ENCODE peak calls at places on chromosome 4, in four cellular contexts. A is fibroblast of pulmonary artery, M is tibial artery, G is fibroblast of the aortic adventitia. E is an unnamed sample.

GRCh38 chr4:13597141-13597540 is 30.4 kb downstream of the BOD1L1 start:
- DNase-seq in G (no peak), A (no peak), M (no peak), E (no peak)

GRCh38 chr4:3644849-3645627 is 112.8 kb upstream of the LRPAP1 start:
- DNase-seq in M (peak; percentile 90), A (no peak), G (peak; percentile 10), E (peak; percentile 6)

GRCh38 chr4:121738780-121739547 is 26.0 kb downstream of the SMIM43 start:
- DNase-seq in A (peak; percentile 88), M (no peak), G (peak; percentile 73), E (no peak)

GRCh38 chr4:74376888-74377483 is 12.0 kb downstream of the EREG start:
- DNase-seq in G (peak; percentile 83), M (no peak), A (peak; percentile 91), E (peak; percentile 79)

GRCh38 chr4:137212601-137213000 is 319.7 kb downstream of the PCDH18 start:
- DNase-seq in G (no peak), A (no peak), M (no peak), E (no peak)

GRCh38 chr4:8097141-8097541 is 61.5 kb downstream of the ABLIM2 start:
- DNase-seq in M (no peak), G (no peak), A (no peak), E (no peak)

GRCh38 chr4:39427477-39428119 is 20.9 kb downstream of the KLB start:
- DNase-seq in G (no peak), A (no peak), M (no peak), E (no peak)

GRCh38 chr4:4289930-4290850 is at the start of the genes LYAR and ZBTB49:
- DNase-seq in M (peak; percentile 95), A (peak; percentile 90), G (peak; percentile 82), E (peak; percentile 93)

GRCh38 chr4:172826866-172827265 is 341.7 kb upstream of the GALNT7 start:
- DNase-seq in M (no peak), G (no peak), A (no peak), E (no peak)

GRCh38 chr4:42280327-42281095 is 116.8 kb upstream of the SHISA3 start:
- DNase-seq in G (peak; percentile 37), A (peak; percentile 57), M (no peak), E (peak; percentile 19)

GRCh38 chr4:24394041-24394440 is 190.3 kb downstream of the DHX15 start:
- DNase-seq in G (no peak), A (no peak), M (no peak), E (peak; percentile 36)

GRCh38 chr4:8315343-8316250 is 46.0 kb downstream of the HTRA3 start:
- DNase-seq in M (peak; percentile 72), G (peak; percentile 80), A (peak; percentile 83), E (peak; percentile 89)

GRCh38 chr4:126404549-126404948 is 1089.8 kb downstream of the FAT4 start:
- DNase-seq in A (peak; percentile 3), G (peak; percentile 9), M (no peak), E (no peak)

GRCh38 chr4:74230902-74231499 is 73.1 kb downstream of the MTHFD2L start:
- DNase-seq in G (peak; percentile 80), M (no peak), A (peak; percentile 87), E (peak; percentile 84)

GRCh38 chr4:1969928-1970723 is 38.6 kb downstream of the NELFA start:
- DNase-seq in M (no peak), G (peak; percentile 83), A (no peak), E (no peak)

GRCh38 chr4:89295415-89295927 is 12.1 kb downstream of the GPRIN3 start:
- DNase-seq in M (no peak), A (no peak), G (no peak), E (no peak)

GRCh38 chr4:176538217-176538925 is 218.6 kb downstream of the SPCS3 start:
- DNase-seq in A (peak; percentile 86), G (peak; percentile 93), M (no peak), E (peak; percentile 90)

GRCh38 chr4:91288702-91289311 is 1015.0 kb upstream of the GRID2 start:
- DNase-seq in A (peak; percentile 2), M (no peak), G (no peak), E (no peak)

GRCh38 chr4:186946682-186947294 is 223.1 kb upstream of the FAT1 start:
- DNase-seq in A (peak; percentile 42), G (no peak), M (no peak), E (peak; percentile 54)

GRCh38 chr4:15451181-15451865 is 18.4 kb upstream of the CC2D2A start:
- DNase-seq in M (no peak), G (peak; percentile 57), A (peak; percentile 80), E (peak; percentile 80)

GRCh38 chr4:24172406-24172805 is 282.6 kb upstream of the PPARGC1A start:
- DNase-seq in A (no peak), G (no peak), M (no peak), E (no peak)

GRCh38 chr4:183912585-183912984 is 7.5 kb downstream of the STOX2 start:
- DNase-seq in A (no peak), G (peak; percentile 2), M (no peak), E (no peak)

GRCh38 chr4:181860157-181860556 is 383.0 kb upstream of the TENM3 start:
- DNase-seq in G (peak; percentile 86), A (peak; percentile 27), M (no peak), E (no peak)

GRCh38 chr4:185384877-185385465 is 10.8 kb downstream of the LRP2BP start:
- DNase-seq in G (peak; percentile 22), A (peak; percentile 49), M (no peak), E (peak; percentile 10)

GRCh38 chr4:128859887-128860774 is 50.6 kb downstream of the JADE1 start:
- DNase-seq in A (peak; percentile 63), G (peak; percentile 94), M (no peak), E (peak; percentile 84)

GRCh38 chr4:2820216-2820982 is 23.2 kb upstream of the ADD1 start:
- DNase-seq in M (no peak), A (no peak), G (no peak), E (no peak)

GRCh38 chr4:139814285-139815015 is 148.8 kb downstream of the MGST2 start:
- DNase-seq in A (peak; percentile 65), M (no peak), G (peak; percentile 20), E (peak; percentile 23)

GRCh38 chr4:55435136-55435535 is 39.4 kb downstream of the TMEM165 start:
- DNase-seq in A (peak; percentile 59), M (no peak), G (peak; percentile 51), E (peak; percentile 34)

GRCh38 chr4:48131736-48132135 is 2.3 kb downstream of the TXK start:
- DNase-seq in M (no peak), G (no peak), A (no peak), E (no peak)

GRCh38 chr4:7289619-7290018 is 97.3 kb downstream of the SORCS2 start:
- DNase-seq in G (no peak), M (no peak), A (no peak), E (no peak)

GRCh38 chr4:1207603-1208265 is 35.4 kb upstream of the SPON2 start:
- DNase-seq in A (peak; percentile 85), M (peak; percentile 66), G (peak; percentile 82), E (peak; percentile 61)

GRCh38 chr4:56655209-56655626 is 25.9 kb downstream of the HOPX start:
- DNase-seq in A (peak; percentile 23), M (no peak), G (no peak), E (peak; percentile 59)

GRCh38 chr4:16583764-16584163 is 314.7 kb downstream of the LDB2 start:
- DNase-seq in A (peak; percentile 17), G (no peak), M (no peak), E (no peak)

GRCh38 chr4:140211693-140212092 is 57.7 kb upstream of the MAML3 start:
- DNase-seq in M (no peak), G (no peak), A (no peak), E (no peak)

GRCh38 chr4:8176547-8177399 is 18.2 kb upstream of the ABLIM2 start:
- DNase-seq in G (peak; percentile 54), M (no peak), A (peak; percentile 76), E (peak; percentile 73)

GRCh38 chr4:176729489-176729888 is 63.2 kb downstream of the VEGFC start:
- DNase-seq in M (no peak), G (peak; percentile 31), A (peak; percentile 22), E (no peak)

GRCh38 chr4:158130204-158130603 is 42.6 kb downstream of the GASK1B start:
- DNase-seq in A (no peak), M (no peak), G (no peak), E (no peak)

GRCh38 chr4:42641155-42641554 is 15.8 kb downstream of the ATP8A1 start:
- DNase-seq in A (no peak), G (no peak), M (no peak), E (no peak)

E was measured in mesenchymal stem cell.